ENCODE peak calls at places on chromosomes 2 and 18, in nine cellular contexts. One of them, this sample, is unnamed.

GRCh38 chr2:162074937-162075688 is 1.1 kb upstream of the DPP4 start:
- DNase-seq in hepatocyte: no peak
- DNase-seq in astrocyte of the cerebellum: no peak
- DNase-seq in osteocyte: no peak
- DNase-seq in AG04450: no peak
- DNase-seq in astrocyte: peak; percentile 51
- DNase-seq in CD8-positive, alpha-beta T cell: no peak
- DNase-seq in AG09309: no peak
- DNase-seq in upper lobe of left lung: no peak
- DNase-seq in this sample: no peak

GRCh38 chr2:238644095-238645081 is 203.5 kb upstream of the TWIST2 start:
- DNase-seq in hepatocyte: peak; percentile 49
- DNase-seq in astrocyte of the cerebellum: peak; percentile 27
- DNase-seq in osteocyte: peak; percentile 73
- DNase-seq in AG04450: peak; percentile 30
- DNase-seq in astrocyte: peak; percentile 82
- DNase-seq in CD8-positive, alpha-beta T cell: no peak
- DNase-seq in AG09309: peak; percentile 47
- DNase-seq in upper lobe of left lung: no peak
- DNase-seq in this sample: no peak

GRCh38 chr2:174337337-174338154 is 2.8 kb downstream of the SP9 start:
- DNase-seq in hepatocyte: peak; percentile 47
- DNase-seq in astrocyte of the cerebellum: no peak
- DNase-seq in osteocyte: no peak
- DNase-seq in AG04450: no peak
- DNase-seq in astrocyte: peak; percentile 52
- DNase-seq in CD8-positive, alpha-beta T cell: no peak
- DNase-seq in AG09309: no peak
- DNase-seq in upper lobe of left lung: no peak
- DNase-seq in this sample: no peak

GRCh38 chr18:9688036-9688741 is 19.9 kb upstream of the RAB31 start:
- DNase-seq in hepatocyte: no peak
- DNase-seq in astrocyte of the cerebellum: no peak
- DNase-seq in osteocyte: peak; percentile 56
- DNase-seq in AG04450: no peak
- DNase-seq in astrocyte: peak; percentile 81
- DNase-seq in CD8-positive, alpha-beta T cell: no peak
- DNase-seq in AG09309: no peak
- DNase-seq in upper lobe of left lung: no peak
- DNase-seq in this sample: no peak

GRCh38 chr18:39681061-39681460 is 2115.5 kb upstream of the CELF4 start:
- DNase-seq in hepatocyte: no peak
- DNase-seq in astrocyte of the cerebellum: no peak
- DNase-seq in osteocyte: no peak
- DNase-seq in AG04450: no peak
- DNase-seq in astrocyte: no peak
- DNase-seq in CD8-positive, alpha-beta T cell: no peak
- DNase-seq in AG09309: no peak
- DNase-seq in upper lobe of left lung: no peak
- DNase-seq in this sample: no peak

GRCh38 chr2:96960956-96961350 is 25.4 kb downstream of the FAM178B start:
- DNase-seq in hepatocyte: no peak
- DNase-seq in astrocyte of the cerebellum: no peak
- DNase-seq in osteocyte: no peak
- DNase-seq in AG04450: no peak
- DNase-seq in astrocyte: no peak
- DNase-seq in CD8-positive, alpha-beta T cell: no peak
- DNase-seq in AG09309: no peak
- DNase-seq in upper lobe of left lung: no peak
- DNase-seq in this sample: no peak

GRCh38 chr2:61512768-61513398 is 25.3 kb downstream of the XPO1 start:
- DNase-seq in hepatocyte: no peak
- DNase-seq in astrocyte of the cerebellum: no peak
- DNase-seq in osteocyte: no peak
- DNase-seq in AG04450: no peak
- DNase-seq in astrocyte: no peak
- DNase-seq in CD8-positive, alpha-beta T cell: no peak
- DNase-seq in AG09309: no peak
- DNase-seq in upper lobe of left lung: no peak
- DNase-seq in this sample: no peak

GRCh38 chr2:219124379-219125110 is 36.1 kb downstream of the NHEJ1 start:
- DNase-seq in hepatocyte: peak; percentile 79
- DNase-seq in astrocyte of the cerebellum: no peak
- DNase-seq in osteocyte: no peak
- DNase-seq in AG04450: no peak
- DNase-seq in astrocyte: peak; percentile 61
- DNase-seq in CD8-positive, alpha-beta T cell: peak; percentile 20
- DNase-seq in AG09309: no peak
- DNase-seq in upper lobe of left lung: no peak
- DNase-seq in this sample: no peak

GRCh38 chr2:101396352-101396717 is 9.0 kb upstream of the CREG2 start:
- DNase-seq in hepatocyte: peak; percentile 70
- DNase-seq in astrocyte of the cerebellum: peak; percentile 47
- DNase-seq in osteocyte: no peak
- DNase-seq in AG04450: peak; percentile 69
- DNase-seq in astrocyte: peak; percentile 95
- DNase-seq in CD8-positive, alpha-beta T cell: no peak
- DNase-seq in AG09309: peak; percentile 80
- DNase-seq in upper lobe of left lung: no peak
- DNase-seq in this sample: no peak

GRCh38 chr2:232522014-232522854 is 2.0 kb downstream of the PRSS56 start:
- DNase-seq in hepatocyte: peak; percentile 71
- DNase-seq in astrocyte of the cerebellum: no peak
- DNase-seq in osteocyte: no peak
- DNase-seq in AG04450: no peak
- DNase-seq in astrocyte: no peak
- DNase-seq in CD8-positive, alpha-beta T cell: peak; percentile 64
- DNase-seq in AG09309: no peak
- DNase-seq in upper lobe of left lung: peak; percentile 43
- DNase-seq in this sample: peak; percentile 71

GRCh38 chr2:142983174-142983573 is 105.7 kb downstream of the KYNU start:
- DNase-seq in hepatocyte: no peak
- DNase-seq in astrocyte of the cerebellum: no peak
- DNase-seq in osteocyte: no peak
- DNase-seq in AG04450: no peak
- DNase-seq in astrocyte: no peak
- DNase-seq in CD8-positive, alpha-beta T cell: no peak
- DNase-seq in AG09309: no peak
- DNase-seq in upper lobe of left lung: no peak
- DNase-seq in this sample: no peak

GRCh38 chr2:142975239-142975638 is 97.8 kb downstream of the KYNU start:
- DNase-seq in hepatocyte: no peak
- DNase-seq in astrocyte of the cerebellum: no peak
- DNase-seq in osteocyte: no peak
- DNase-seq in AG04450: no peak
- DNase-seq in astrocyte: no peak
- DNase-seq in CD8-positive, alpha-beta T cell: no peak
- DNase-seq in AG09309: no peak
- DNase-seq in upper lobe of left lung: no peak
- DNase-seq in this sample: no peak

GRCh38 chr2:142984657-142985056 is 107.2 kb downstream of the KYNU start:
- DNase-seq in hepatocyte: no peak
- DNase-seq in astrocyte of the cerebellum: no peak
- DNase-seq in osteocyte: no peak
- DNase-seq in AG04450: no peak
- DNase-seq in astrocyte: no peak
- DNase-seq in CD8-positive, alpha-beta T cell: no peak
- DNase-seq in AG09309: no peak
- DNase-seq in upper lobe of left lung: no peak
- DNase-seq in this sample: no peak

GRCh38 chr2:142980246-142981068 is 103.0 kb downstream of the KYNU start:
- DNase-seq in hepatocyte: peak; percentile 48
- DNase-seq in astrocyte of the cerebellum: peak; percentile 37
- DNase-seq in osteocyte: no peak
- DNase-seq in AG04450: no peak
- DNase-seq in astrocyte: peak; percentile 14
- DNase-seq in CD8-positive, alpha-beta T cell: no peak
- DNase-seq in AG09309: no peak
- DNase-seq in upper lobe of left lung: no peak
- DNase-seq in this sample: no peak

GRCh38 chr2:142981069-142981378 is 103.6 kb downstream of the KYNU start:
- DNase-seq in hepatocyte: no peak
- DNase-seq in astrocyte of the cerebellum: no peak
- DNase-seq in osteocyte: no peak
- DNase-seq in AG04450: no peak
- DNase-seq in astrocyte: no peak
- DNase-seq in CD8-positive, alpha-beta T cell: no peak
- DNase-seq in AG09309: no peak
- DNase-seq in upper lobe of left lung: no peak
- DNase-seq in this sample: no peak
- TF ChIP-seq CTCF in hepatocyte: no peak
- TF ChIP-seq CTCF in astrocyte of the cerebellum: no peak
- TF ChIP-seq CTCF in osteocyte: no peak
- TF ChIP-seq CTCF in AG04450: no peak
- TF ChIP-seq CTCF in astrocyte: no peak
- TF ChIP-seq CTCF in CD8-positive, alpha-beta T cell: peak; percentile 9
- TF ChIP-seq CTCF in AG09309: no peak
- TF ChIP-seq CTCF in upper lobe of left lung: no peak
- TF ChIP-seq CTCF in this sample: no peak

GRCh38 chr2:46364797-46365457 is 67.7 kb downstream of the EPAS1 start:
- DNase-seq in hepatocyte: peak; percentile 71
- DNase-seq in astrocyte of the cerebellum: peak; percentile 57
- DNase-seq in osteocyte: no peak
- DNase-seq in AG04450: peak; percentile 20
- DNase-seq in astrocyte: peak; percentile 43
- DNase-seq in CD8-positive, alpha-beta T cell: peak; percentile 26
- DNase-seq in AG09309: peak; percentile 40
- DNase-seq in upper lobe of left lung: no peak
- DNase-seq in this sample: no peak
- TF ChIP-seq CTCF in hepatocyte: peak; percentile 76
- TF ChIP-seq CTCF in astrocyte of the cerebellum: peak; percentile 76
- TF ChIP-seq CTCF in osteocyte: peak; percentile 81
- TF ChIP-seq CTCF in AG04450: peak; percentile 81
- TF ChIP-seq CTCF in astrocyte: peak; percentile 92
- TF ChIP-seq CTCF in CD8-positive, alpha-beta T cell: peak; percentile 91
- TF ChIP-seq CTCF in AG09309: peak; percentile 73
- TF ChIP-seq CTCF in upper lobe of left lung: peak; percentile 68
- TF ChIP-seq CTCF in this sample: peak; percentile 85

DNA sequence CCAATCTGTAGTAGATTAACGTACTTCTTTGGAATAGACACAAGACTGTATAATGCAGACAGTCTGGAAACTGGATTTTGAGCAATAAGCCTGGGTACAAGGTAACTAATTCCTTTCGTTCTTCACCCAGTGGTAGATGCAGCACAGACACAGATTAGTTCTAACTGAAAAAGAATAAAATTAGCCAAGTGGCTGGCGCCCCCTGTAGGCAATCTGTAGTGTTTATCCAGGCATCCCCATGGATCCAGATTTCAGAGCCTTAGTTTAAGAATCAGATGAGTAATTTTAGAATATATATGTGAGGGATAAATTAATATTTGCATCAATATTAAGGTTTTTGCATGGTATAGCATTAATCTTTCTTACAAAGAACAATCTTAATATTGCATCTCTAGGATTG is 563.9 kb downstream of the DCC start:
- DNase-seq in hepatocyte: peak; percentile 72
- DNase-seq in astrocyte of the cerebellum: no peak
- DNase-seq in osteocyte: no peak
- DNase-seq in AG04450: no peak
- DNase-seq in astrocyte: no peak
- DNase-seq in CD8-positive, alpha-beta T cell: no peak
- DNase-seq in AG09309: no peak
- DNase-seq in upper lobe of left lung: peak; percentile 48
- DNase-seq in this sample: peak; percentile 50
- TF ChIP-seq CTCF in hepatocyte: peak; percentile 73
- TF ChIP-seq CTCF in astrocyte of the cerebellum: peak; percentile 49
- TF ChIP-seq CTCF in osteocyte: peak; percentile 37
- TF ChIP-seq CTCF in AG04450: peak; percentile 37
- TF ChIP-seq CTCF in astrocyte: peak; percentile 35
- TF ChIP-seq CTCF in CD8-positive, alpha-beta T cell: no peak
- TF ChIP-seq CTCF in AG09309: no peak
- TF ChIP-seq CTCF in upper lobe of left lung: no peak
- TF ChIP-seq CTCF in this sample: peak; percentile 92

DNA sequence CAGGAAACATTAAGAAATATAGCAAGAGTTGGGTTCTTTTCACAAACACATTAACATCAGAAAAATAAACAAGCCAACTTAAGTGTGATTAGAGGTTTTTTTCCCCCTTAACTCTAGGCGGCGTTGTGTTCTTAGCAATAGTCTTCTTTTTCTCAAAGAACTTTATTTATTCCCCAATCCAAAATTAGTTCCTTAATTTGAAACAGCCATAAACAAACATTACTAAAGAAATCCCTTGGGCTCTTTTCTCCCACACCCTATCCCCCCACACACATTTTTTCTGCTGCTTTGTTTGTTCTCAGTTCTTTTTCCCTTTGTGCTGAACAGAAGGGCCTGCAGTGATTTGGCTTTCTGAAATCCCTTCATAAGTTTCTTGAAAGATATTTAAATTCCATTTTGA is 13.2 kb upstream of the MYO1B start:
- DNase-seq in hepatocyte: peak; percentile 42
- DNase-seq in astrocyte of the cerebellum: no peak
- DNase-seq in osteocyte: no peak
- DNase-seq in AG04450: no peak
- DNase-seq in astrocyte: no peak
- DNase-seq in CD8-positive, alpha-beta T cell: no peak
- DNase-seq in AG09309: no peak
- DNase-seq in upper lobe of left lung: no peak
- DNase-seq in this sample: no peak
- TF ChIP-seq CTCF in hepatocyte: peak; percentile 60
- TF ChIP-seq CTCF in astrocyte of the cerebellum: peak; percentile 36
- TF ChIP-seq CTCF in osteocyte: peak; percentile 58
- TF ChIP-seq CTCF in AG04450: peak; percentile 64
- TF ChIP-seq CTCF in astrocyte: peak; percentile 45
- TF ChIP-seq CTCF in CD8-positive, alpha-beta T cell: no peak
- TF ChIP-seq CTCF in AG09309: peak; percentile 60
- TF ChIP-seq CTCF in upper lobe of left lung: no peak
- TF ChIP-seq CTCF in this sample: peak; percentile 36

This sample was measured in progenitor cell of endocrine pancreas.